ENCODE peak calls at places on chromosomes 4 and X, in nine cellular contexts. H is HFFc6, A is spleen, D is Caco-2, J is choroid plexus epithelial cell, B is endodermal cell, W is K562, C is OCI-LY7, U is GM10248. L is an unnamed sample.

GRCh38 chr4:158850371-158850770 is 81.5 kb downstream of the FNIP2 start:
- DNase-seq in W (no peak), D (no peak), C (no peak), A (no peak), H (no peak), J (no peak), U (no peak), B (no peak), L (no peak)

GRCh38 chr4:105698607-105699006 is 9.9 kb downstream of the INTS12 start:
- DNase-seq in A (no peak), H (no peak), D (no peak), B (no peak), J (no peak), C (no peak), U (no peak), W (no peak), L (no peak)

GRCh38 chr4:86967061-86967460 is 32.2 kb downstream of the AFF1 start:
- DNase-seq in B (no peak), U (no peak), H (no peak), A (no peak), W (no peak), C (peak), J (no peak), D (no peak), L (no peak)

GRCh38 chrX:136710324-136710951 is 62.5 kb downstream of the CD40LG start:
- DNase-seq in B (no peak), U (peak), J (peak), C (no peak), W (no peak), D (no peak), A (no peak), H (no peak), L (peak)

GRCh38 chr4:20687894-20688293 is 12.4 kb upstream of the PACRGL start:
- DNase-seq in D (no peak), B (no peak), J (peak), C (no peak), A (no peak), H (peak), U (no peak), W (no peak), L (no peak)

GRCh38 chr4:164536829-164537228 is 217.1 kb upstream of the SMIM31 start:
- DNase-seq in H (peak), J (peak), U (no peak), D (no peak), W (no peak), C (no peak), B (no peak), A (no peak), L (no peak)

GRCh38 chr4:67575232-67575888 is 16.8 kb downstream of the STAP1 start:
- DNase-seq in D (no peak), B (no peak), J (peak), C (peak), H (no peak), W (peak), U (peak), A (no peak), L (peak)

GRCh38 chrX:57573754-57574153 is 18.1 kb upstream of the ZXDB start:
- DNase-seq in U (no peak), A (no peak), B (peak), H (no peak), D (peak), C (peak), W (no peak), J (peak), L (no peak)

GRCh38 chrX:86133761-86134160 is 14.5 kb upstream of the DACH2 start:
- DNase-seq in J (peak), W (no peak), C (peak), U (no peak), H (no peak), D (no peak), A (no peak), B (no peak), L (no peak)

GRCh38 chr4:186845137-186845842 is 121.6 kb upstream of the FAT1 start:
- DNase-seq in H (peak), C (no peak), U (no peak), W (peak), D (no peak), A (no peak), B (no peak), J (peak), L (no peak)

DNA sequence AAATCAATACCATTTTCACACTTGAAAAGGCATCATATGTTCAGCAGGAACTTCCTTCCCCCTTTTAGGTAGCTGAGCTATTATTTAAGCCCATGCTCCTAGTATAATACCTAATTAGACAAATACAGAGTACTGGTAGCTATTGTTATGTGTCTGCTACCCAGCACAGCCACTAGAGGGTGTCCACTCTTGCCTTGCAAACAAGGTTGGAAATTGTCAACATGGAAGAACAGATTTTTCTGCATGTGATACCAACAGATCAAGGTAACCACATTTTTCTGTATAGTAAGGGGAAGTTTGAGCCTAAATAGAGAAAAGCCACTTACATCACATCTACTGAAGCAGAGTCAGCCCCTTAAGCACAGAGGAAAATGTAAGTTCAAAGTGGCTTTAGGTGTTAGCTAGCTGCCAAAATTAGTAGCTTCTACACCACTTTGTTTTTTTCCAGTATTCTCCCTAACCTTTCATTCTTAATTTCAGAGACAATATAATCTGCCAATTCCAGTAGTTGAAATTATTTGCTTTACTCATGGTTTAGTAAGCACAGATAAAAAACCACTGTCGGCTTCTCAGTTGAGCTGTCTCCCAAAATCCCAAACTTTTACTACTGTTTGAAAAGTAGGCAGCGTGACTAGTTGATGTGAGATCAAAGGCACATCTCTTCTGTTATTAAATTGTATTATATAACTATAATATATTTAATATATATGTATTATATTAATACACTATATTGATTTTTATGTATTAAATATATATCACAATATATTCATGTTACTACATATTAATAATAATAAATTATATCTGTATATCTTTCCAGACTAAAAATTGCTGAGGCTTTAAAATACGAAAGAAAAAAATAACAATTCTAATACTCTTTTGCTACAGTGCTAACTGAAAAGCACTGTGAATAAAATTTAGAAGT is 38.2 kb downstream of the EDNRA start:
- DNase-seq in A (no peak), H (peak), C (peak), U (peak), B (peak), J (peak), D (peak), W (peak), L (peak)
- TF ChIP-seq CTCF in A (peak), H (peak), C (peak), U (peak), B (peak), J (peak), D (peak), W (peak), L (peak)

GRCh38 chr4:153349206-153349805 is 4.8 kb downstream of the MND1 start:
- DNase-seq in W (no peak), C (no peak), A (no peak), H (no peak), J (no peak), B (no peak), D (no peak), U (no peak), L (no peak)

GRCh38 chr4:153347117-153347516 is 2.6 kb downstream of the MND1 start:
- DNase-seq in A (no peak), U (no peak), W (no peak), H (no peak), C (peak), J (no peak), D (no peak), B (no peak), L (no peak)

GRCh38 chr4:153346563-153346962 is 2.1 kb downstream of the MND1 start:
- DNase-seq in W (peak), U (no peak), D (no peak), C (peak), J (peak), A (no peak), H (no peak), B (peak), L (no peak)

GRCh38 chr4:153346031-153346430 is 1.5 kb downstream of the MND1 start:
- DNase-seq in A (no peak), B (no peak), W (no peak), D (no peak), J (no peak), H (no peak), C (peak), U (no peak), L (no peak)

GRCh38 chr4:153348006-153348405 is 3.5 kb downstream of the MND1 start:
- DNase-seq in W (peak), J (peak), A (no peak), H (no peak), D (no peak), U (no peak), C (peak), B (no peak), L (no peak)
- TF ChIP-seq CTCF in W (no peak), J (no peak), A (no peak), H (no peak), D (no peak), U (no peak), C (peak), B (no peak), L (no peak)

GRCh38 chrX:26848511-26848910 is 614.6 kb downstream of the PPP4R3C start:
- DNase-seq in D (no peak), U (no peak), H (no peak), W (no peak), C (no peak), B (no peak), J (peak), A (no peak), L (no peak)

DNA sequence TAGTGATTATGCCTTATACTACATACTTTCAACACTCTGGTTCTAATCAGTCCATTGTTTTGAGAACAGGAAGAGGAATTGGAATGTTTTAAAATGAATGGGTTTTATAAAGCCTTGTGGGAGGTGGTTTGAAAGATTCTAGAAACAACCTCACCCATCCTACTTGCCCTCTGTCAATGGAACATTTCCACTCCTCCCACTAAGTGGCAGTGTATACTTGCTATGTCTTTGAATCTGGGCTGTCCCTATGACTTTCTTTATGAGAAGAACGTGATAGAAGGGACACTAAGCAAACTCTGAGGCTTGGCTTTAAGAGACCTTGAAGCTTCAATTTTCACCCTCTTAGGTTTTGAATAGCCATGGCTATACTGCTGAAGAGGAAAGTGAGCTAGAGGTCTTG is 611.2 kb downstream of the PPP4R3C start:
- DNase-seq in D (peak), J (peak), B (no peak), A (no peak), W (no peak), C (no peak), U (no peak), H (no peak), L (no peak)
- TF ChIP-seq CTCF in D (no peak), J (peak), B (peak), A (no peak), W (no peak), C (no peak), U (peak), H (no peak), L (peak)

GRCh38 chr4:129526812-129527211 is 430.9 kb downstream of the C4orf33 start:
- DNase-seq in D (no peak), H (no peak), W (no peak), J (peak), A (no peak), U (no peak), B (no peak), C (peak), L (no peak)
- TF ChIP-seq CTCF in D (peak), H (no peak), W (no peak), J (no peak), A (no peak), U (no peak), B (peak), C (peak), L (no peak)

GRCh38 chrX:7925867-7926472 is 1.2 kb downstream of the PNPLA4 start:
- DNase-seq in B (peak), H (peak), J (peak), C (peak), U (peak), W (peak), A (peak), D (peak), L (peak)

GRCh38 chrX:7926501-7926900 is 712 bp downstream of the PNPLA4 start:
- DNase-seq in D (no peak), A (no peak), W (no peak), U (no peak), C (peak), B (no peak), J (peak), H (no peak), L (no peak)

GRCh38 chrX:7926914-7927258 is 327 bp downstream of the PNPLA4 start:
- DNase-seq in H (no peak), W (no peak), U (no peak), A (no peak), B (no peak), C (no peak), J (no peak), D (no peak), L (no peak)

GRCh38 chrX:7921750-7922149 is 5.5 kb downstream of the PNPLA4 start:
- DNase-seq in H (no peak), C (no peak), D (no peak), U (no peak), J (no peak), W (no peak), B (no peak), A (no peak), L (no peak)

GRCh38 chrX:7927259-7928167 is at the start of gene PNPLA4:
- DNase-seq in B (peak), D (peak), J (peak), W (peak), A (peak), U (peak), C (peak), H (peak), L (peak)
- TF ChIP-seq CTCF in B (peak), D (peak), J (peak), W (peak), A (no peak), U (no peak), C (peak), H (no peak), L (peak)

GRCh38 chrX:17778984-17779383 is 41.7 kb downstream of the SCML1 start:
- DNase-seq in B (no peak), H (no peak), A (no peak), U (no peak), J (no peak), D (no peak), C (no peak), W (no peak), L (no peak)
- TF ChIP-seq CTCF in B (no peak), H (no peak), A (no peak), U (no peak), J (no peak), D (no peak), C (no peak), W (no peak), L (no peak)